ENCODE peak calls at places on chromosomes 6 and 20, in nine cellular contexts. F, X, S, Y, B, E, Z, A and T are unnamed samples.

GRCh38 chr6:134035823-134036296 is 16.6 kb downstream of the SLC2A12 start:
- DNase-seq in F (no peak), X (no peak), S (peak), Y (no peak), B (no peak), E (peak), Z (no peak), A (no peak), T (no peak)

GRCh38 chr6:52503344-52503747 is 73.5 kb downstream of the TRAM2 start:
- DNase-seq in F (no peak), X (no peak), S (no peak), Y (peak), B (no peak), E (peak), Z (no peak), A (no peak), T (no peak)

GRCh38 chr6:12584631-12585405 is 131.7 kb upstream of the PHACTR1 start:
- DNase-seq in F (no peak), X (no peak), S (peak), Y (no peak), B (no peak), E (no peak), Z (no peak), A (no peak), T (no peak)

GRCh38 chr6:142846883-142847287 is 98.1 kb downstream of the HIVEP2 start:
- DNase-seq in F (peak), X (no peak), S (no peak), Y (no peak), B (no peak), E (peak), Z (no peak), A (peak), T (peak)

GRCh38 chr6:159983641-159984080 is 14.8 kb downstream of the IGF2R start:
- DNase-seq in F (no peak), X (no peak), S (no peak), Y (no peak), B (no peak), E (no peak), Z (no peak), A (no peak), T (no peak)

GRCh38 chr6:134826889-134827737 is 122.8 kb downstream of the ALDH8A1 start:
- DNase-seq in F (peak), X (no peak), S (peak), Y (peak), B (no peak), E (no peak), Z (no peak), A (peak), T (peak)

GRCh38 chr6:133062702-133063319 is 178.3 kb upstream of the EYA4 start:
- DNase-seq in F (no peak), X (no peak), S (peak), Y (no peak), B (no peak), E (no peak), Z (no peak), A (no peak), T (no peak)

GRCh38 chr20:61903575-61904340 is 161.9 kb downstream of the TAF4 start:
- DNase-seq in F (no peak), X (no peak), S (no peak), Y (peak), B (no peak), E (no peak), Z (peak), A (no peak), T (no peak)

GRCh38 chr6:22062807-22063408 is 233.9 kb downstream of the PRL start:
- DNase-seq in F (no peak), X (no peak), S (no peak), Y (no peak), B (no peak), E (no peak), Z (peak), A (no peak), T (no peak)